ENCODE peak calls at places on chromosomes 5 and 9, in eight cellular contexts. Z is fibroblast of lung, E is Calu3, J is KBM-7, Q is heart left ventricle, M is uterus, I is ovary, D is left ventricle myocardium superior. P is an unnamed sample.
A peak's percentile ranks its signal among the peaks of the same experiment; 100 is the strongest.

GRCh38 chr9:96048954-96049831 is 173.7 kb downstream of the ERCC6L2 start:
- DNase-seq in Z (no peak), D (peak; percentile 46), M (no peak), Q (peak; percentile 54), I (no peak), E (no peak), J (no peak), P (no peak)

GRCh38 chr5:150108711-150109605 is 22.6 kb upstream of the CSF1R start:
- DNase-seq in M (no peak), I (no peak), E (no peak), D (no peak), Z (no peak), Q (no peak), J (no peak), P (no peak)

GRCh38 chr5:135697251-135697958 is 118.6 kb upstream of the CXCL14 start:
- DNase-seq in M (no peak), D (no peak), J (no peak), I (no peak), E (no peak), Z (no peak), Q (no peak), P (no peak)

GRCh38 chr9:135618866-135619598 is 20.3 kb downstream of the GLT6D1 start:
- DNase-seq in E (no peak), J (no peak), M (no peak), I (no peak), D (no peak), Q (no peak), Z (no peak), P (no peak)

GRCh38 chr9:124878518-124878917 is 16.6 kb downstream of the ARPC5L start:
- DNase-seq in J (no peak), E (no peak), M (no peak), D (no peak), I (no peak), Z (no peak), Q (no peak), P (no peak)

GRCh38 chr9:105667867-105668266 is 5.6 kb downstream of the TAL2 start:
- DNase-seq in E (no peak), I (no peak), J (no peak), D (no peak), Z (no peak), Q (no peak), M (no peak), P (no peak)

GRCh38 chr5:14872070-14872989 is 752 bp upstream of the ANKH start:
- DNase-seq in I (peak; percentile 79), D (peak; percentile 85), M (peak; percentile 50), Z (peak; percentile 50), E (peak; percentile 42), J (peak; percentile 32), Q (peak; percentile 87), P (no peak)

GRCh38 chr5:175663191-175664184 is 5.6 kb downstream of the HRH2 start:
- DNase-seq in I (no peak), E (no peak), M (no peak), D (peak; percentile 89), J (no peak), Z (no peak), Q (peak; percentile 92), P (no peak)

GRCh38 chr9:69955536-69956355 is 87.9 kb upstream of the MAMDC2 start:
- DNase-seq in D (peak; percentile 35), Q (no peak), J (no peak), M (no peak), E (no peak), I (no peak), Z (no peak), P (no peak)

GRCh38 chr5:152405145-152405544 is at the start of gene NMUR2:
- DNase-seq in D (no peak), J (no peak), I (no peak), Z (no peak), E (peak; percentile 85), M (no peak), Q (peak; percentile 28), P (peak; percentile 7)

GRCh38 chr5:67425514-67425913 is 228.9 kb upstream of the CD180 start:
- DNase-seq in Q (no peak), M (no peak), Z (peak; percentile 76), I (no peak), E (no peak), J (no peak), D (no peak), P (no peak)

GRCh38 chr5:127648997-127649550 is at the start of gene CTXN3:
- DNase-seq in J (no peak), Z (no peak), Q (no peak), D (no peak), E (no peak), M (no peak), I (no peak), P (peak; percentile 33)

P was measured in RWPE1.